ENCODE peak calls at places on chromosomes 4 and X, in nine cellular contexts. One of them, this sample, is unnamed. For H3K4me1, the result is how much of the 10 kb centered on the place peaks cover.

GRCh38 chrX:73979551-73980131 is 324.3 kb upstream of the ZCCHC13 start:
- DNase-seq in GM23248: no peak
- DNase-seq in CD8-positive, alpha-beta memory T cell: no peak
- DNase-seq in body of pancreas: no peak
- DNase-seq in colonic mucosa: no peak
- DNase-seq in transverse colon: no peak
- DNase-seq in MM.1S: no peak
- DNase-seq in lung: no peak
- DNase-seq in right atrium auricular region: no peak
- DNase-seq in this sample: no peak

GRCh38 chr4:25807101-25807728 is 55.6 kb downstream of the SEL1L3 start:
- DNase-seq in GM23248: no peak
- DNase-seq in CD8-positive, alpha-beta memory T cell: no peak
- DNase-seq in body of pancreas: no peak
- DNase-seq in colonic mucosa: no peak
- DNase-seq in transverse colon: no peak
- DNase-seq in MM.1S: no peak
- DNase-seq in lung: no peak
- DNase-seq in right atrium auricular region: no peak
- DNase-seq in this sample: peak

GRCh38 chr4:101009471-101009870 is 337.9 kb downstream of the PPP3CA start:
- DNase-seq in GM23248: no peak
- DNase-seq in CD8-positive, alpha-beta memory T cell: no peak
- DNase-seq in body of pancreas: no peak
- DNase-seq in colonic mucosa: no peak
- DNase-seq in transverse colon: no peak
- DNase-seq in MM.1S: peak
- DNase-seq in lung: no peak
- DNase-seq in right atrium auricular region: no peak
- DNase-seq in this sample: no peak

GRCh38 chr4:98688416-98689290 is 30.2 kb upstream of the TSPAN5 start:
- DNase-seq in GM23248: peak
- DNase-seq in CD8-positive, alpha-beta memory T cell: no peak
- DNase-seq in body of pancreas: no peak
- DNase-seq in colonic mucosa: no peak
- DNase-seq in transverse colon: no peak
- DNase-seq in MM.1S: peak
- DNase-seq in lung: no peak
- DNase-seq in right atrium auricular region: no peak
- DNase-seq in this sample: no peak

GRCh38 chr4:184938871-184939270 is 79.4 kb upstream of the HELT start:
- DNase-seq in GM23248: no peak
- DNase-seq in CD8-positive, alpha-beta memory T cell: no peak
- DNase-seq in body of pancreas: no peak
- DNase-seq in colonic mucosa: peak
- DNase-seq in transverse colon: no peak
- DNase-seq in MM.1S: no peak
- DNase-seq in lung: no peak
- DNase-seq in right atrium auricular region: no peak
- DNase-seq in this sample: no peak

GRCh38 chr4:175850240-175850639 is 38.2 kb upstream of the GPM6A start:
- DNase-seq in GM23248: no peak
- DNase-seq in CD8-positive, alpha-beta memory T cell: no peak
- DNase-seq in body of pancreas: no peak
- DNase-seq in colonic mucosa: no peak
- DNase-seq in transverse colon: no peak
- DNase-seq in MM.1S: no peak
- DNase-seq in lung: no peak
- DNase-seq in right atrium auricular region: no peak
- DNase-seq in this sample: no peak

GRCh38 chr4:118898221-118898620 is 9.6 kb downstream of the SYNPO2 start:
- DNase-seq in GM23248: no peak
- DNase-seq in CD8-positive, alpha-beta memory T cell: no peak
- DNase-seq in body of pancreas: no peak
- DNase-seq in colonic mucosa: no peak
- DNase-seq in transverse colon: no peak
- DNase-seq in MM.1S: no peak
- DNase-seq in lung: no peak
- DNase-seq in right atrium auricular region: no peak
- DNase-seq in this sample: no peak

GRCh38 chr4:71231073-71231752 is 107.6 kb upstream of the SLC4A4 start:
- DNase-seq in GM23248: peak
- DNase-seq in CD8-positive, alpha-beta memory T cell: no peak
- DNase-seq in body of pancreas: peak
- DNase-seq in colonic mucosa: peak
- DNase-seq in transverse colon: peak
- DNase-seq in MM.1S: peak
- DNase-seq in lung: peak
- DNase-seq in right atrium auricular region: peak
- DNase-seq in this sample: no peak

GRCh38 chr4:45147866-45148265 is 421.5 kb upstream of the GNPDA2 start:
- DNase-seq in GM23248: peak
- DNase-seq in CD8-positive, alpha-beta memory T cell: no peak
- DNase-seq in body of pancreas: no peak
- DNase-seq in colonic mucosa: no peak
- DNase-seq in transverse colon: no peak
- DNase-seq in MM.1S: no peak
- DNase-seq in lung: no peak
- DNase-seq in right atrium auricular region: no peak
- DNase-seq in this sample: no peak

GRCh38 chrX:47633671-47634590 is 4.2 kb upstream of the CFP start:
- DNase-seq in GM23248: no peak
- DNase-seq in CD8-positive, alpha-beta memory T cell: no peak
- DNase-seq in body of pancreas: no peak
- DNase-seq in colonic mucosa: no peak
- DNase-seq in transverse colon: no peak
- DNase-seq in MM.1S: no peak
- DNase-seq in lung: no peak
- DNase-seq in right atrium auricular region: no peak
- DNase-seq in this sample: no peak

GRCh38 chr4:148790246-148790645 is 348.0 kb upstream of the NR3C2 start:
- DNase-seq in GM23248: no peak
- DNase-seq in CD8-positive, alpha-beta memory T cell: no peak
- DNase-seq in body of pancreas: no peak
- DNase-seq in colonic mucosa: no peak
- DNase-seq in transverse colon: no peak
- DNase-seq in MM.1S: no peak
- DNase-seq in lung: no peak
- DNase-seq in right atrium auricular region: no peak
- DNase-seq in this sample: no peak

DNA sequence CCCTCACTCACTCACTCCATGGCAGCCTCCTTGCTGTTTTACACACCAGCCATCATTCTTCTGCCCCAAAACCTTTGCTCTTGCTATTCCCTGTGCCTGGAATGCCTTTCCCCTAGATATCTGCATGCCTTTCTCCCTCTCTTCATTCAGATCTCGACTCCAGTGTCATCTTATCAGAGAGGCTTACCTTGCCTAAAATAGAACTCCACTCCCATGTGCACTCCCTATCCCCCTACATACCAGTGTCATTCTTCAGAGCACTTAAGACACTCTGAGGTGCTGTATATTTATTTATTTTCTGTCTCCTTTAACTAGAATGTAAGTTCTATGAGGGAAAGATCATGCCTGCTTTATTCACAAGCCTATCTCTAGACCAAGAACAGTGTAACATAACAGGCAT is 45.1 kb downstream of the ZGRF1 start:
- DNase-seq in GM23248: no peak
- DNase-seq in CD8-positive, alpha-beta memory T cell: no peak
- DNase-seq in body of pancreas: no peak
- DNase-seq in colonic mucosa: no peak
- DNase-seq in transverse colon: no peak
- DNase-seq in MM.1S: no peak
- DNase-seq in lung: no peak
- DNase-seq in right atrium auricular region: no peak
- DNase-seq in this sample: no peak
- H3K27ac ChIP-seq in GM23248: no peak
- H3K27ac ChIP-seq in CD8-positive, alpha-beta memory T cell: no peak
- H3K27ac ChIP-seq in body of pancreas: no peak
- H3K27ac ChIP-seq in colonic mucosa: no peak
- H3K27ac ChIP-seq in transverse colon: no peak
- H3K27ac ChIP-seq in MM.1S: no peak
- H3K27ac ChIP-seq in lung: no peak
- H3K27ac ChIP-seq in right atrium auricular region: no peak
- H3K27ac ChIP-seq in this sample: no peak

DNA sequence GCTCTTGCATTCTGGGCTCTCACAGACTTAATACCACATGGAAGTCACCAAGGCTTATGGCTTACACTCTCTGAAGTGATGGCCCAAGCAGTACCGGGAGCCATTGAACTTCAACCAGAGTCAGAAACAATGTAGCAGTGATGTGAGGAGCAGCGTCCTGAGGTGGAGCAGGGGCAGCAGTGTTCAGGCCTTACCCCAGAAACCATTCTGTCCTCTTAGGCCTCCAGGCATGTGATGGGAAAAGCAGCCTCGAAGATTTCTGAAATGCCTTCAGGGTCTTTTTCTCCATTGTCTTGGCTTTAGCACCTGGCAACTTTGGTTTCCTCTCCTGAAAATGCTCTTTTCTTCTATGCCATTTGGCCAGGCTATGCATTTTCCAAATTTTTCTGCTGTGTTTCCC is 22.8 kb upstream of the PIN4 start:
- DNase-seq in GM23248: no peak
- DNase-seq in CD8-positive, alpha-beta memory T cell: no peak
- DNase-seq in body of pancreas: no peak
- DNase-seq in colonic mucosa: no peak
- DNase-seq in transverse colon: no peak
- DNase-seq in MM.1S: no peak
- DNase-seq in lung: no peak
- DNase-seq in right atrium auricular region: no peak
- DNase-seq in this sample: no peak
- H3K4me3 ChIP-seq in GM23248: no peak
- H3K4me3 ChIP-seq in CD8-positive, alpha-beta memory T cell: no peak
- H3K4me3 ChIP-seq in body of pancreas: no peak
- H3K4me3 ChIP-seq in colonic mucosa: no peak
- H3K4me3 ChIP-seq in transverse colon: no peak
- H3K4me3 ChIP-seq in MM.1S: no peak
- H3K4me3 ChIP-seq in lung: no peak
- H3K4me3 ChIP-seq in right atrium auricular region: no peak
- H3K4me3 ChIP-seq in this sample: no peak

GRCh38 chr4:8276358-8277240 is 7.0 kb downstream of the HTRA3 start:
- DNase-seq in GM23248: peak
- DNase-seq in CD8-positive, alpha-beta memory T cell: no peak
- DNase-seq in body of pancreas: no peak
- DNase-seq in colonic mucosa: no peak
- DNase-seq in transverse colon: no peak
- DNase-seq in MM.1S: no peak
- DNase-seq in lung: no peak
- DNase-seq in right atrium auricular region: peak
- DNase-seq in this sample: no peak

GRCh38 chr4:8278009-8278395 is 8.4 kb downstream of the HTRA3 start:
- DNase-seq in GM23248: peak
- DNase-seq in CD8-positive, alpha-beta memory T cell: no peak
- DNase-seq in body of pancreas: no peak
- DNase-seq in colonic mucosa: no peak
- DNase-seq in transverse colon: no peak
- DNase-seq in MM.1S: no peak
- DNase-seq in lung: no peak
- DNase-seq in right atrium auricular region: no peak
- DNase-seq in this sample: no peak

GRCh38 chr4:8278421-8279287 is 9.1 kb downstream of the HTRA3 start:
- DNase-seq in GM23248: peak
- DNase-seq in CD8-positive, alpha-beta memory T cell: no peak
- DNase-seq in body of pancreas: no peak
- DNase-seq in colonic mucosa: no peak
- DNase-seq in transverse colon: no peak
- DNase-seq in MM.1S: no peak
- DNase-seq in lung: no peak
- DNase-seq in right atrium auricular region: no peak
- DNase-seq in this sample: no peak

GRCh38 chr4:8275511-8275910 is 6.0 kb downstream of the HTRA3 start:
- DNase-seq in GM23248: no peak
- DNase-seq in CD8-positive, alpha-beta memory T cell: no peak
- DNase-seq in body of pancreas: no peak
- DNase-seq in colonic mucosa: no peak
- DNase-seq in transverse colon: no peak
- DNase-seq in MM.1S: no peak
- DNase-seq in lung: no peak
- DNase-seq in right atrium auricular region: no peak
- DNase-seq in this sample: no peak

DNA sequence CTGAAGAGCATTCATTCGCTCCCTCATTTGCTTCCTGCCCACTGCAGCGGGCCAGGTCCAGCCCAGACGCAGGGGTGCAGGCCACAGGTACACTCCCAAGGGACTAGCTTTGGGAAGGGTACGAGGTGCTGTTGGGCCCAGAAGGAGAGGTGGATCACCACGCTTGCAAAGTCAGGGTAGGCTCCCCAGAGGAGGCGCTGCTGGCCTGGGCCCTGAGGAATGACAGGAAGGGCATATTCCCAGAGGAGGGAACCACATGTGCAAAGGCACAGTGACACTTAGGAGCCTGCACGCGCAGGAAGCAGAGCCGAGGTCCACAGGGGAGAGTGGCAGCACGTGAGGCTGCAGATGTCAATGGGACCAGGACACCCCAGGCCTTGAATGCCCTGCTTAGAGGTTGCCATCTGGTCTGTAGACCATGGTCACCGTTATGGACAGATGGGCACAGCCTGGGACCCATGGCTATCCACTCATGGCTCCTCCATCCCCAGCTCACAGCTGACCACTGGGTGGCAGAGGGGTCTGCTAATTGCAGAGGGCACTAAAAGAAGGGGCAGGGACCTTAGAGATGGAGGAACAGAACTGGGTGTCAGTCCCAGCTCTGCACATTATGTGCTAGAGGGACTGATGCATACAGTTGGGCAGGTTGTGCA is 7.9 kb downstream of the HTRA3 start:
- DNase-seq in GM23248: no peak
- DNase-seq in CD8-positive, alpha-beta memory T cell: no peak
- DNase-seq in body of pancreas: no peak
- DNase-seq in colonic mucosa: no peak
- DNase-seq in transverse colon: no peak
- DNase-seq in MM.1S: no peak
- DNase-seq in lung: no peak
- DNase-seq in right atrium auricular region: no peak
- DNase-seq in this sample: no peak
- H3K4me1 ChIP-seq in GM23248: under half
- H3K4me1 ChIP-seq in CD8-positive, alpha-beta memory T cell: under half
- H3K4me1 ChIP-seq in body of pancreas: under half
- H3K4me1 ChIP-seq in colonic mucosa: under half
- H3K4me1 ChIP-seq in transverse colon: under half
- H3K4me1 ChIP-seq in MM.1S: under half
- H3K4me1 ChIP-seq in lung: under half
- H3K4me1 ChIP-seq in right atrium auricular region: half or more
- H3K4me1 ChIP-seq in this sample: under half

DNA sequence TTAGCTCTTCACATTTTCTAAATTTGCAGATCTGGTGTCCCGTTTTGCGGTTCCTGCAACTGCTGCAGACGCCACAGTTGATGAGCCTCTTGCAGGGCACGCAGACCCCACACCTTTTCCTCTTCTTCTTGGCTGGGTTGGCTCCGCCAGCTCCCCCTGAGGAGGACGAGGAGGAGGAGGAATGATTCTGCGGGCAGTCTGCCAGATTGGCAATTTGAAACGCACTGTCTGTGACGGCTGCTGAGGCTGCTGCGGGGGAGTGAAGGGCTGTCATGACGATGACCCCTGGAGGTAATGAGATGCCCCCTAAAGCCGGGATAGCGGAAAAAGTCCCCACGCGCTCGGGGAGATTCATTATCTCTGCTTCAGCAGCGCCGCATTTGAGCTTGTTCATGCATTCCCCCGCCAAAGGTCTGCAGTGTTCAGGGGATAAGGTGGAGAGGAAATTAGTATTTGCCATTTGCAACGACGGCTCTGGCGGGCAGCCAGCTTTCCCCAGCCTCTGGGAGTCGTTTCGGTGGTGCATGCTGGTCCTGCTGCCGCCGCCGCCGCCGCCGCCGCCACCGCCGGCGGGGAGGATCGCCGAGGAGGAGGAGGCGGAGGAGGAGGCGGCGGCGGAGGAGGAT is 3.8 kb downstream of the CXXC4 start:
- DNase-seq in GM23248: peak
- DNase-seq in CD8-positive, alpha-beta memory T cell: peak
- DNase-seq in body of pancreas: peak
- DNase-seq in colonic mucosa: peak
- DNase-seq in transverse colon: peak
- DNase-seq in MM.1S: peak
- DNase-seq in lung: peak
- DNase-seq in right atrium auricular region: peak
- DNase-seq in this sample: peak
- H3K27ac ChIP-seq in GM23248: no peak
- H3K27ac ChIP-seq in CD8-positive, alpha-beta memory T cell: no peak
- H3K27ac ChIP-seq in body of pancreas: peak
- H3K27ac ChIP-seq in colonic mucosa: peak
- H3K27ac ChIP-seq in transverse colon: peak
- H3K27ac ChIP-seq in MM.1S: peak
- H3K27ac ChIP-seq in lung: peak
- H3K27ac ChIP-seq in right atrium auricular region: peak
- H3K27ac ChIP-seq in this sample: peak

This sample was measured in endodermal cell.